ENCODE peak calls at places on chromosomes 4 and X, in six cellular contexts. R, Z, W, K, C and H are unnamed samples.

GRCh38 chr4:112381996-112382692 is 85.0 kb downstream of the ALPK1 start:
- DNase-seq in R (no peak), Z (no peak), W (no peak), K (no peak), C (no peak), H (no peak)

GRCh38 chrX:48927125-48927524 is 8.3 kb upstream of the PIM2 start:
- DNase-seq in R (no peak), Z (no peak), W (no peak), K (no peak), C (no peak), H (no peak)

GRCh38 chr4:8191136-8191747 is 7.8 kb upstream of the SH3TC1 start:
- DNase-seq in R (peak), Z (no peak), W (no peak), K (peak), C (peak), H (no peak)

GRCh38 chrX:129771266-129771995 is 8.3 kb upstream of the SASH3 start:
- DNase-seq in R (no peak), Z (no peak), W (no peak), K (no peak), C (no peak), H (no peak)

GRCh38 chrX:133994576-133994975 is 9.2 kb upstream of the GPC3 start:
- DNase-seq in R (no peak), Z (no peak), W (no peak), K (no peak), C (no peak), H (no peak)

GRCh38 chr4:88080626-88081025 is 73.2 kb downstream of the PKD2 start:
- DNase-seq in R (no peak), Z (no peak), W (no peak), K (no peak), C (no peak), H (no peak)

GRCh38 chr4:134465417-134465816 is 263.8 kb upstream of the PABPC4L start:
- DNase-seq in R (no peak), Z (no peak), W (no peak), K (no peak), C (no peak), H (no peak)

GRCh38 chr4:40372651-40373050 is 37.5 kb downstream of the CHRNA9 start:
- DNase-seq in R (no peak), Z (no peak), W (no peak), K (no peak), C (no peak), H (no peak)

GRCh38 chr4:128371004-128371777 is 83.6 kb upstream of the PGRMC2 start:
- DNase-seq in R (no peak), Z (no peak), W (no peak), K (no peak), C (no peak), H (no peak)

GRCh38 chr4:2954358-2955185 is 8.6 kb downstream of the NOP14 start:
- DNase-seq in R (no peak), Z (no peak), W (peak), K (no peak), C (no peak), H (no peak)

GRCh38 chr4:56990109-56990508 is 11.4 kb downstream of the POLR2B start:
- DNase-seq in R (no peak), Z (no peak), W (no peak), K (no peak), C (no peak), H (no peak)

GRCh38 chr4:48108309-48109073 is 25.6 kb downstream of the TXK start:
- DNase-seq in R (no peak), Z (no peak), W (no peak), K (no peak), C (no peak), H (no peak)

GRCh38 chr4:1870578-1871443 is at the start of gene NSD2:
- DNase-seq in R (peak), Z (peak), W (peak), K (peak), C (peak), H (peak)

GRCh38 chr4:123352240-123352945 is 44.2 kb upstream of the SPRY1 start:
- DNase-seq in R (no peak), Z (no peak), W (no peak), K (no peak), C (no peak), H (no peak)

GRCh38 chrX:10972731-10973130 is 138.4 kb upstream of the HCCS start:
- DNase-seq in R (no peak), Z (no peak), W (no peak), K (no peak), C (no peak), H (no peak)

GRCh38 chr4:13783800-13784411 is 156.4 kb upstream of the BOD1L1 start:
- DNase-seq in R (no peak), Z (no peak), W (no peak), K (no peak), C (no peak), H (peak)

GRCh38 chrX:74781507-74782034 is 143.7 kb downstream of the NEXMIF start:
- DNase-seq in R (no peak), Z (no peak), W (no peak), K (no peak), C (no peak), H (no peak)

GRCh38 chr4:69617083-69617694 is 22.3 kb downstream of the UGT2A2 start:
- DNase-seq in R (no peak), Z (no peak), W (no peak), K (no peak), C (no peak), H (no peak)

GRCh38 chr4:80475781-80476180 is 140.3 kb downstream of the CFAP299 start:
- DNase-seq in R (no peak), Z (no peak), W (no peak), K (no peak), C (no peak), H (no peak)

GRCh38 chrX:153726286-153727107 is 1.8 kb downstream of the ABCD1 start:
- DNase-seq in R (peak), Z (no peak), W (peak), K (peak), C (peak), H (peak)

GRCh38 chr4:111466821-111467605 is 678.2 kb upstream of the FAM241A start:
- DNase-seq in R (no peak), Z (no peak), W (no peak), K (no peak), C (no peak), H (no peak)

GRCh38 chr4:8200302-8200975 is 1.3 kb downstream of the SH3TC1 start:
- DNase-seq in R (no peak), Z (no peak), W (no peak), K (peak), C (no peak), H (no peak)

GRCh38 chr4:111269439-111269838 is 646.6 kb upstream of the PITX2 start:
- DNase-seq in R (no peak), Z (no peak), W (no peak), K (no peak), C (no peak), H (no peak)

GRCh38 chr4:80235451-80235850 is 31.0 kb upstream of the FGF5 start:
- DNase-seq in R (no peak), Z (no peak), W (no peak), K (no peak), C (no peak), H (no peak)

GRCh38 chr4:7960790-7961655 is 21.4 kb upstream of the AFAP1 start:
- DNase-seq in R (peak), Z (peak), W (no peak), K (no peak), C (peak), H (no peak)

GRCh38 chr4:3524349-3524748 is 7.9 kb downstream of the LRPAP1 start:
- DNase-seq in R (no peak), Z (no peak), W (peak), K (peak), C (no peak), H (no peak)

GRCh38 chrX:68684291-68684918 is 36.9 kb downstream of the STARD8 start:
- DNase-seq in R (no peak), Z (no peak), W (no peak), K (peak), C (no peak), H (no peak)

GRCh38 chr4:168707205-168707604 is 210.4 kb downstream of the PALLD start:
- DNase-seq in R (no peak), Z (no peak), W (no peak), K (no peak), C (no peak), H (no peak)

GRCh38 chr4:39706829-39707511 is 9.0 kb downstream of the UBE2K start:
- DNase-seq in R (no peak), Z (no peak), W (no peak), K (no peak), C (peak), H (no peak)

GRCh38 chr4:150152764-150153163 is 74.5 kb downstream of the DCLK2 start:
- DNase-seq in R (no peak), Z (no peak), W (no peak), K (no peak), C (no peak), H (no peak)

GRCh38 chrX:120224388-120224787 is 26.2 kb upstream of the ZBTB33 start:
- DNase-seq in R (no peak), Z (no peak), W (no peak), K (no peak), C (no peak), H (no peak)

GRCh38 chrX:68940601-68941000 is 111.8 kb downstream of the EFNB1 start:
- DNase-seq in R (no peak), Z (no peak), W (no peak), K (no peak), C (no peak), H (no peak)

GRCh38 chrX:154417157-154417556 is 5.8 kb downstream of the TAFAZZIN start:
- DNase-seq in R (no peak), Z (no peak), W (no peak), K (no peak), C (no peak), H (no peak)

DNA sequence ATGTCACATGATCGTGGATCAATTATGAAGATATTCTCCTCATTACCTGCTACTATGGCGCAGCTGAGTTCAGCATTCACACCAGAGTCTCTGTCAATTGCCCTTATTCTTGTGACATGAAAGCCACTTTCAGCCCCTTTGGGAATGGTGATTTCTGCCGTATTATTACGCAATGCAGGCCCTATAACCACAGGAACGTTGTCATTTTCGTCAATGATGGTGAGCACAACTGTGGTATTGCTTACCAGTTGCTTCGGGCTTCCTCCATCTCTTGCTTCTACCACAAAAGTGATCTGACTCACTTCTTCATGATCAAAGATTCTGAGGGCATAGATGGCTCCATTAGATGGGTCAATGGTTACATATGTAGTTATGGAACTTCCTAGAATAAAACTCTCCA is 2.1 kb downstream of the PCDH18 start:
- DNase-seq in R (no peak), Z (no peak), W (no peak), K (no peak), C (no peak), H (no peak)
- H3K27ac ChIP-seq in R (peak), Z (peak), W (no peak), K (no peak), C (no peak), H (no peak)

GRCh38 chr4:6326312-6327060 is 56.8 kb downstream of the WFS1 start:
- DNase-seq in R (no peak), Z (no peak), W (no peak), K (no peak), C (no peak), H (no peak)

GRCh38 chr4:6324999-6325790 is 55.5 kb downstream of the WFS1 start:
- DNase-seq in R (no peak), Z (no peak), W (no peak), K (peak), C (no peak), H (no peak)

GRCh38 chr4:6325791-6326290 is 56.2 kb downstream of the WFS1 start:
- DNase-seq in R (no peak), Z (no peak), W (no peak), K (no peak), C (no peak), H (no peak)

GRCh38 chr4:6322761-6323566 is 53.3 kb downstream of the WFS1 start:
- DNase-seq in R (no peak), Z (no peak), W (no peak), K (peak), C (no peak), H (no peak)

DNA sequence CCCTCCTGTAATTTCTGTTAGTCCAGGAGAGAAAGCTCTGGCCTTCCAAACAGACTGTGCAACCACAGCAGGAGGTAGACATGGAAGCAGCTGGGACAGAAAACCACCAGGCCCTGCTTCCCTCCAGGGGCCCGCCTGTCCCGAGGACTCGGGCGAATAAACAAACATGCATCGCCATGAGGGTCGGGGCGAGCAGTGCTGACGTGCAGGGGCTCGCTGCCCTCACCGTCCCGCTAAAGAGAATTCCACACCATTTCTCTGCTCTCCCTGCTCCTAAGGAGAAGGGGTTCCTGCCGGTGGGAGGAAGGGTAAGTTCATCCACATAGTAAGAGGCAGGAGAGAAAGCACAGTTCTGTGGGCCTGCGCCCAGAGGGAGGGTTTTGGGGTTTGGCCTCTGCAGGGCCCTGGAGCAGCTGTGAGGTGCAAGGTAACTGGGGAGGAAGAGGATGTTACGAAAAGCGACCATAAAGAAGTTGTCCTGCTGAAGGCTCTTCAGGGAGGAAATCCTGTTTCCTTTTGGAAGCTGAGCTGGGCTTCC is 54.9 kb downstream of the WFS1 start:
- DNase-seq in R (no peak), Z (no peak), W (no peak), K (no peak), C (no peak), H (no peak)
- H3K27ac ChIP-seq in R (no peak), Z (no peak), W (no peak), K (no peak), C (no peak), H (peak)

DNA sequence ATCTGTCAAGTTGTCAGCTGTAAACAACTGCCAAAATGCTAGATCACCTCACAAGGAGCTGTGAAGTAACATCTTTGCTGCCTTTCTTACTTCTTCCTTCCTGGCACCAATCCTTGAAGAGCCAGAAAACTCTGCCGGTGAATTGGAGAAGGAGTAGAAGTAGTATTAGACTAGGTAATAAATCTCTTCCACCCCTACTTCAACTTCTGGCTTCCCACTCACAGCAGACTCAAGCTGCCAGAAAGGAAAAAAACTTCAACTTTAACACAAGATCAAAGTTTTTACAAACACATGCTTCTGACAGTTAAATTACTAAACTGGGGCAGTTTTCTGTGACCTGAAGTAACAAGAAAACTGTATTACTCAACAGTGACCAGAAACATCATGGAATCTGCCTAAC is 164.7 kb upstream of the SLC7A11 start:
- DNase-seq in R (peak), Z (no peak), W (no peak), K (no peak), C (no peak), H (no peak)
- H3K27ac ChIP-seq in R (peak), Z (no peak), W (no peak), K (no peak), C (no peak), H (no peak)

GRCh38 chrX:9845574-9845948 is 59.3 kb downstream of the SHROOM2 start:
- DNase-seq in R (no peak), Z (no peak), W (no peak), K (no peak), C (no peak), H (no peak)

GRCh38 chrX:9846631-9847030 is 60.4 kb downstream of the SHROOM2 start:
- DNase-seq in R (no peak), Z (no peak), W (peak), K (no peak), C (no peak), H (no peak)

GRCh38 chrX:9848718-9849481 is 62.7 kb downstream of the SHROOM2 start:
- DNase-seq in R (no peak), Z (no peak), W (no peak), K (no peak), C (no peak), H (no peak)

GRCh38 chrX:9844936-9845573 is 58.8 kb downstream of the SHROOM2 start:
- DNase-seq in R (no peak), Z (no peak), W (no peak), K (no peak), C (no peak), H (no peak)

GRCh38 chrX:9847071-9847470 is 60.8 kb downstream of the SHROOM2 start:
- DNase-seq in R (no peak), Z (no peak), W (peak), K (no peak), C (peak), H (no peak)
- H3K27ac ChIP-seq in R (no peak), Z (no peak), W (no peak), K (no peak), C (peak), H (no peak)

GRCh38 chr4:87030124-87030523 is 95.3 kb downstream of the AFF1 start:
- DNase-seq in R (no peak), Z (no peak), W (no peak), K (no peak), C (no peak), H (no peak)
- H3K27ac ChIP-seq in R (peak), Z (peak), W (peak), K (peak), C (no peak), H (peak)

GRCh38 chrX:40323977-40324376 is 226.2 kb upstream of the BCOR start:
- DNase-seq in R (no peak), Z (no peak), W (no peak), K (no peak), C (no peak), H (no peak)
- H3K27ac ChIP-seq in R (no peak), Z (no peak), W (no peak), K (no peak), C (no peak), H (no peak)